ENCODE peak calls at places on chromosomes 12 and 14, in five cellular contexts. O is CD8-positive, alpha-beta T cell; U is foreskin fibroblast; V is Peyer's patch; Q is prostate gland. S is an unnamed sample.

GRCh38 chr12:67910360-67911292 is 78.6 kb upstream of the IFNG-AS1 start:
- DNase-seq in O (no peak), U (peak; percentile 93), V (no peak), Q (no peak), S (no peak)

GRCh38 chr12:118160536-118160935 is 24.6 kb downstream of the PEBP1 start:
- DNase-seq in O (no peak), U (no peak), V (no peak), Q (no peak), S (no peak)

GRCh38 chr12:49636574-49636973 is 13.2 kb downstream of the PRPF40B start:
- DNase-seq in O (no peak), U (no peak), V (no peak), Q (no peak), S (peak; percentile 26)

GRCh38 chr12:104865080-104865479 is 93.0 kb downstream of the SLC41A2 start:
- DNase-seq in O (no peak), U (no peak), V (no peak), Q (no peak), S (no peak)

GRCh38 chr14:94025720-94026119 is 420 bp upstream of the OTUB2 start:
- DNase-seq in O (no peak), U (no peak), V (no peak), Q (no peak), S (no peak)

GRCh38 chr14:50344116-50344775 is 32.1 kb downstream of the DMAC2L start:
- DNase-seq in O (peak; percentile 48), U (no peak), V (no peak), Q (no peak), S (no peak)

GRCh38 chr12:113021500-113021899 is 35.0 kb upstream of the DTX1 start:
- DNase-seq in O (no peak), U (no peak), V (no peak), Q (no peak), S (no peak)

GRCh38 chr14:67636361-67636919 is 16.7 kb downstream of the ARG2 start:
- DNase-seq in O (no peak), U (peak; percentile 13), V (no peak), Q (no peak), S (no peak)

GRCh38 chr12:132384916-132385315 is 55.5 kb upstream of the GALNT9 start:
- DNase-seq in O (no peak), U (no peak), V (no peak), Q (no peak), S (peak; percentile 4)

GRCh38 chr12:76639646-76640045 is 80.1 kb upstream of the OSBPL8 start:
- DNase-seq in O (no peak), U (no peak), V (no peak), Q (no peak), S (no peak)

GRCh38 chr12:130880411-130880885 is 8.6 kb downstream of the RAN start:
- DNase-seq in O (no peak), U (peak; percentile 25), V (no peak), Q (no peak), S (no peak)

GRCh38 chr14:58805057-58805456 is 167.3 kb downstream of the DACT1 start:
- DNase-seq in O (no peak), U (peak; percentile 87), V (no peak), Q (no peak), S (no peak)

GRCh38 chr12:5889381-5890047 is 55.5 kb downstream of the ANO2 start:
- DNase-seq in O (no peak), U (no peak), V (no peak), Q (no peak), S (no peak)

GRCh38 chr12:65952737-65953209 is 128.5 kb downstream of the HMGA2 start:
- DNase-seq in O (no peak), U (peak; percentile 75), V (no peak), Q (no peak), S (no peak)

GRCh38 chr12:58588771-58589170 is 331.5 kb downstream of the LRIG3 start:
- DNase-seq in O (no peak), U (peak; percentile 88), V (no peak), Q (no peak), S (no peak)

GRCh38 chr12:29414368-29414767 is 33.4 kb upstream of the ERGIC2 start:
- DNase-seq in O (no peak), U (peak; percentile 7), V (no peak), Q (no peak), S (no peak)

GRCh38 chr12:19003110-19003509 is 126.4 kb upstream of the PLEKHA5 start:
- DNase-seq in O (no peak), U (no peak), V (no peak), Q (no peak), S (no peak)

GRCh38 chr14:78170203-78170602 is at the start of gene NRXN3:
- DNase-seq in O (no peak), U (no peak), V (no peak), Q (no peak), S (no peak)

GRCh38 chr14:65239143-65239672 is 136.9 kb upstream of the MAX start:
- DNase-seq in O (no peak), U (peak; percentile 45), V (peak; percentile 85), Q (no peak), S (no peak)

GRCh38 chr12:1846421-1847405 is 26.3 kb downstream of the LRTM2 start:
- DNase-seq in O (no peak), U (no peak), V (peak; percentile 34), Q (no peak), S (peak; percentile 40)

GRCh38 chr12:56389215-56389850 is 26.7 kb upstream of the APOF start:
- DNase-seq in O (no peak), U (no peak), V (no peak), Q (no peak), S (no peak)

GRCh38 chr12:106194351-106194750 is 53.5 kb downstream of the CKAP4 start:
- DNase-seq in O (no peak), U (no peak), V (no peak), Q (no peak), S (no peak)

GRCh38 chr12:122021822-122022392 is at the start of gene BCL7A:
- DNase-seq in O (peak; percentile 67), U (peak; percentile 90), V (peak; percentile 78), Q (peak; percentile 65), S (no peak)

GRCh38 chr12:32566663-32567634 is 112.2 kb upstream of the DNM1L start:
- DNase-seq in O (no peak), U (peak; percentile 34), V (no peak), Q (no peak), S (no peak)

GRCh38 chr12:727321-727720 is 25.1 kb upstream of the WNK1 start:
- DNase-seq in O (no peak), U (no peak), V (no peak), Q (no peak), S (no peak)

GRCh38 chr14:61510736-61511557 is 184.4 kb upstream of the HIF1A start:
- DNase-seq in O (peak; percentile 21), U (no peak), V (peak; percentile 55), Q (no peak), S (no peak)

DNA sequence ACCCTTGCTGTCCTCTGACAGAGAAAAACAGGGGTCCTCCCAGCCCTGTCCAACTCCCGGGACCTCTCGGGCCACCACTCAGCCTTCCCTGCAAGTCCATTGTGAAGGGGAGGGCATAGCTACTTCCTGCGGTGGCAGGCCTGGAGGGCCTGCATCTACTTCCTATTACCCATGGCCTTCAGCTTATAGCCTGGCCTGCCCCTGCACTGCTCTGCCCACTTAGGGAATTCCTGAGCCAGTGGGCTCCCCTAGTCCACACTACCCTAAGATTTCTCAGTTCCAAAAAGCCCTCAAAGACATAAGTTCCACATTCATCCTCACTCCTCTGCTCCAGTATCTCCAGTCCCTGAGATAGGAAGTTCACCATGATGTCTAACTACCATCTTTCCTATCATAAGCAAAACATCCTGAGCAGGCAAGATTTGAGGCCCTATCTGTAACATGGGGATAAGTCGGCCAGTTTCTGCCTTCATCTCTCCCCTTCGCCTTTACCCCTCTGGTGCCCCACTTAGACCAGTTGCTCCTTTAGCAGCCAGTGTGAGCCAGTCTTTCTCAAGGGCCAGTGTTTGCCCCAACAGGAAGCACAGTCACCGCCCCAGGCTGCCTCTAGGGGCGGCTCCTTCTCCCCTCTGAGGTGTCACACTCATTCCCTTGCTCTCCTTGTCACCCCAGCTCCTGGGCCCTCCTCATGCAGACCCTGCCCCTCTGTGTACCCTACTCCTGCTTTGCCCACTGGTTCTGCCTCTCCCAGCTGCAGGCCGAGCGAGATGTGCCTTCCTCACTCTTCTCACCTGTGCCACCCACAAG is 10.9 kb downstream of the HDAC7 start:
- DNase-seq in O (peak; percentile 52), U (peak; percentile 64), V (no peak), Q (no peak), S (peak; percentile 81)
- TF ChIP-seq CTCF in O (no peak), U (no peak), V (no peak), Q (no peak), S (peak; percentile 55)

GRCh38 chr14:35826218-35826951 is at the start of gene BRMS1L:
- DNase-seq in O (peak; percentile 98), U (peak; percentile 100), V (peak; percentile 96), Q (peak; percentile 97), S (peak; percentile 97)

GRCh38 chr14:35827678-35828472 is 1.7 kb downstream of the BRMS1L start:
- DNase-seq in O (no peak), U (no peak), V (no peak), Q (no peak), S (no peak)

GRCh38 chr14:35826952-35827416 is 846 bp downstream of the BRMS1L start:
- DNase-seq in O (no peak), U (no peak), V (no peak), Q (no peak), S (no peak)

GRCh38 chr14:35825968-35826217 is 245 bp upstream of the BRMS1L start:
- DNase-seq in O (no peak), U (no peak), V (no peak), Q (no peak), S (no peak)

GRCh38 chr14:35829449-35829848 is 3.3 kb downstream of the BRMS1L start:
- DNase-seq in O (no peak), U (peak; percentile 18), V (no peak), Q (no peak), S (no peak)
- TF ChIP-seq CTCF in O (no peak), U (no peak), V (no peak), Q (no peak), S (no peak)

GRCh38 chr12:95848575-95849388 is 10.0 kb upstream of the SNRPF start:
- DNase-seq in O (no peak), U (peak; percentile 74), V (no peak), Q (peak; percentile 24), S (no peak)
- TF ChIP-seq CTCF in O (no peak), U (peak; percentile 37), V (no peak), Q (peak; percentile 41), S (no peak)

GRCh38 chr14:39038542-39038941 is 64.5 kb downstream of the SEC23A start:
- DNase-seq in O (no peak), U (no peak), V (no peak), Q (no peak), S (no peak)

GRCh38 chr14:39033371-39033770 is 69.7 kb downstream of the SEC23A start:
- DNase-seq in O (no peak), U (no peak), V (no peak), Q (no peak), S (no peak)

GRCh38 chr14:39036760-39037159 is 66.3 kb downstream of the SEC23A start:
- DNase-seq in O (no peak), U (no peak), V (no peak), Q (no peak), S (no peak)

GRCh38 chr14:39035336-39035735 is 67.7 kb downstream of the SEC23A start:
- DNase-seq in O (no peak), U (no peak), V (no peak), Q (no peak), S (no peak)

GRCh38 chr14:39034481-39035296 is 68.3 kb downstream of the SEC23A start:
- DNase-seq in O (no peak), U (peak; percentile 19), V (no peak), Q (no peak), S (no peak)
- TF ChIP-seq CTCF in O (no peak), U (peak; percentile 23), V (no peak), Q (peak; percentile 10), S (no peak)

GRCh38 chr14:23569443-23570151 is 2.0 kb upstream of the AP1G2 start:
- DNase-seq in O (no peak), U (no peak), V (no peak), Q (no peak), S (no peak)
- TF ChIP-seq CTCF in O (no peak), U (no peak), V (no peak), Q (no peak), S (no peak)

S was measured in CD14-positive monocyte.